ENCODE peak calls at places on chromosomes 3 and 15, in five cellular contexts. B is stomach, E is GM23338, D is spleen, Y is Panc1. K is an unnamed sample.

GRCh38 chr3:24018784-24019570 is 73.9 kb downstream of the NR1D2 start:
- DNase-seq in B (no peak), D (no peak), Y (no peak), E (no peak), K (peak; percentile 67)

GRCh38 chr3:79564192-79564591 is 203.6 kb downstream of the ROBO1 start:
- DNase-seq in D (no peak), E (no peak), B (no peak), Y (no peak), K (no peak)

GRCh38 chr3:155031191-155031590 is 48.9 kb upstream of the MME start:
- DNase-seq in D (no peak), E (no peak), Y (no peak), B (no peak), K (no peak)

GRCh38 chr3:149486726-149487125 is 12.2 kb downstream of the TM4SF4 start:
- DNase-seq in B (no peak), Y (no peak), D (no peak), E (no peak), K (no peak)

GRCh38 chr3:22371592-22372291 is 620.7 kb upstream of the ZNF385D start:
- DNase-seq in Y (no peak), D (no peak), B (no peak), E (peak; percentile 60), K (no peak)

GRCh38 chr3:194401815-194402461 is 2.9 kb upstream of the GP5 start:
- DNase-seq in Y (no peak), B (no peak), D (no peak), E (no peak), K (no peak)

GRCh38 chr15:69526696-69527095 is 74.1 kb downstream of the RPLP1 start:
- DNase-seq in B (no peak), D (no peak), Y (no peak), E (no peak), K (no peak)

GRCh38 chr3:94004301-94004910 is 24.0 kb downstream of the STX19 start:
- DNase-seq in B (no peak), Y (peak; percentile 42), D (no peak), E (peak; percentile 61), K (no peak)

GRCh38 chr3:174937488-174937887 is 78.4 kb downstream of the NAALADL2 start:
- DNase-seq in Y (no peak), B (no peak), E (no peak), D (no peak), K (no peak)

GRCh38 chr3:71051259-71051595 is 532.3 kb downstream of the FOXP1 start:
- DNase-seq in E (no peak), B (no peak), Y (no peak), D (no peak), K (no peak)

GRCh38 chr3:49377483-49377882 is 19.3 kb upstream of the GPX1 start:
- DNase-seq in B (no peak), Y (no peak), E (no peak), D (no peak), K (no peak)

GRCh38 chr15:90142216-90143175 is 40.2 kb upstream of the IDH2 start:
- DNase-seq in E (no peak), D (no peak), Y (no peak), B (no peak), K (no peak)

GRCh38 chr3:183369117-183369516 is 59.3 kb downstream of the MCF2L2 start:
- DNase-seq in D (no peak), E (no peak), B (no peak), Y (no peak), K (no peak)

GRCh38 chr3:159609620-159610019 is 379.0 kb upstream of the IL12A start:
- DNase-seq in E (no peak), Y (no peak), D (no peak), B (no peak), K (no peak)

GRCh38 chr15:71629761-71630499 is 180.4 kb upstream of the NR2E3 start:
- DNase-seq in D (no peak), E (no peak), B (no peak), Y (no peak), K (no peak)

GRCh38 chr15:101162701-101163483 is 89.0 kb downstream of the CHSY1 start:
- DNase-seq in D (peak; percentile 67), B (no peak), Y (no peak), E (no peak), K (no peak)

GRCh38 chr3:21754839-21755238 is 3.8 kb upstream of the ZNF385D start:
- DNase-seq in D (no peak), B (no peak), Y (no peak), E (no peak), K (no peak)

GRCh38 chr15:90557651-90558084 is 27.9 kb downstream of the CRTC3 start:
- DNase-seq in Y (no peak), D (no peak), E (no peak), B (peak; percentile 93), K (peak; percentile 56)

GRCh38 chr3:462851-463250 is 266.3 kb downstream of the CHL1 start:
- DNase-seq in E (no peak), Y (no peak), B (no peak), D (no peak), K (no peak)
- H3K4me3 ChIP-seq in E (no peak overlapping the region), Y (no peak overlapping the region), B (no peak overlapping the region), D (no peak overlapping the region), K (no peak overlapping the region)

GRCh38 chr15:39963806-39964205 is 29.9 kb downstream of the EIF2AK4 start:
- DNase-seq in D (no peak), Y (no peak), B (no peak), E (no peak), K (no peak)

GRCh38 chr15:39969002-39969394 is 35.1 kb downstream of the EIF2AK4 start:
- DNase-seq in D (no peak), B (no peak), Y (no peak), E (no peak), K (no peak)

GRCh38 chr15:39969871-39970270 is 36.0 kb downstream of the EIF2AK4 start:
- DNase-seq in E (no peak), Y (no peak), D (no peak), B (peak; percentile 61), K (no peak)

GRCh38 chr15:39968273-39969001 is 34.5 kb downstream of the EIF2AK4 start:
- DNase-seq in B (no peak), E (no peak), D (no peak), Y (no peak), K (no peak)

GRCh38 chr15:39966521-39966920 is 32.6 kb downstream of the EIF2AK4 start:
- DNase-seq in B (no peak), Y (no peak), E (no peak), D (no peak), K (no peak)
- H3K27ac ChIP-seq in B (no peak overlapping the region), Y (no peak overlapping the region), E (no peak overlapping the region), D (no peak overlapping the region), K (no peak overlapping the region)

DNA sequence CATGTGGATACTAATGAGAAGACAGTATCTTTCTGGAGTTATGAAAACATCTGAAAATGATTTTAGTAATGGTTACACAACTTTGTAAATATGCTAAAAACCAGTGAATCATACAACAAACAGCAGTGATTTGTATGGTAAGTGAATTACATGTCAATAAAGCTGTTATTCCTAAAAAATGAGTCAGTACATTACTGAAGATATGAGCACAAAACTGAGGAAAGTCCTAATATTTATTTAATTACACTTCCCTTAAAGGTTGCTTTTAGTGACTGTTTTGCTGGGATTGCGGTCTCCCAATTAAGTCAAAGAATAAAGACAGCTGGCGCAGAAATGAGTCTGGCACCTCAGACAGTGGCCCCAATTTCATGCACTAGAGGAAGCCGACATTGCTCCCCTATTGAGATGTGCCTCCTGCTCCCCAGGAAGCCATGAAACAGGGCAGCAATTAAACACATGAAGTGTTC is 50.9 kb upstream of the FSIP1 start:
- DNase-seq in B (no peak), D (no peak), E (no peak), Y (no peak), K (no peak)
- TF ChIP-seq POLR2AphosphoS5 in B (no peak), D (no peak), E (no peak), Y (no peak), K (no peak)

GRCh38 chr15:66707310-66708160 is 5.5 kb downstream of the SMAD6 start:
- DNase-seq in E (peak; percentile 88), D (no peak), Y (no peak), B (peak; percentile 62), K (no peak)
- H3K4me3 ChIP-seq in E (peak overlapping the region; percentile 11), D (no peak overlapping the region), Y (peak overlapping the region; percentile 91), B (peak overlapping the region; percentile 76), K (peak overlapping the region; percentile 4)

GRCh38 chr3:47825590-47825989 is 22.7 kb downstream of the DHX30 start:
- DNase-seq in Y (no peak), B (no peak), D (no peak), E (peak; percentile 31), K (no peak)
- H3K27ac ChIP-seq in Y (peak overlapping the region; percentile 89), B (peak overlapping the region; percentile 79), D (no peak overlapping the region), E (peak overlapping the region; percentile 88), K (peak overlapping the region; percentile 85)

GRCh38 chr3:123384256-123384655 is 64.6 kb downstream of the ADCY5 start:
- DNase-seq in E (no peak), Y (no peak), D (no peak), B (no peak), K (no peak)

GRCh38 chr3:123385981-123386380 is 62.9 kb downstream of the ADCY5 start:
- DNase-seq in D (peak; percentile 40), B (no peak), E (no peak), Y (no peak), K (no peak)

GRCh38 chr3:123385499-123385898 is 63.4 kb downstream of the ADCY5 start:
- DNase-seq in E (no peak), B (no peak), Y (no peak), D (peak; percentile 22), K (no peak)

GRCh38 chr3:123386477-123387040 is 62.3 kb downstream of the ADCY5 start:
- DNase-seq in E (no peak), D (peak; percentile 31), Y (no peak), B (no peak), K (no peak)

DNA sequence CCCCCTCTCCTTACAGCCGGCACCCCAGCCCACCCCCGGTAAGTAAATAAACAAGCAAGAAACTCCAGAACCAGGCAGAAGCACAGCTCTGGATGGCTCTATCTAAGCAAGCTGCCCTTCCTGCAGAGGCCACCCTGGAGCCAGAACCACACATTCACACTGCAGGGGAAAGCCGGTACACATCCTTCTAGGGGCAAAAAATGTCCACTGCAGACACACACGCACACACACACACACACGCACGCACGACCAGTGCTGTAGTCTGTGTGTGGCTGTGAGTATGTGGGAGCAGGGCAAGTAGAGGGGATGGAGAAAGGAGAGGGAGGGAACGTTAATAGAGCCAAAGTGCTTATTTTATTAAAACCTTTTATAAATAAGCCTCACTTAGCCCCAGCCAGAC is 63.8 kb downstream of the ADCY5 start:
- DNase-seq in B (no peak), E (no peak), D (peak; percentile 39), Y (no peak), K (no peak)
- TF ChIP-seq POLR2AphosphoS5 in B (peak; percentile 77), E (no peak), D (peak; percentile 44), Y (no peak), K (no peak)

GRCh38 chr3:14657579-14657978 is 6.0 kb downstream of the CCDC174 start:
- DNase-seq in Y (no peak), B (no peak), D (no peak), E (no peak), K (no peak)

GRCh38 chr3:14658978-14659377 is 7.4 kb downstream of the CCDC174 start:
- DNase-seq in B (no peak), D (no peak), E (no peak), Y (no peak), K (no peak)

GRCh38 chr3:14663396-14663795 is 11.5 kb upstream of the C3orf20 start:
- DNase-seq in E (no peak), D (no peak), B (no peak), Y (no peak), K (no peak)

GRCh38 chr3:14664170-14664569 is 10.8 kb upstream of the C3orf20 start:
- DNase-seq in D (no peak), B (no peak), E (no peak), Y (no peak), K (no peak)

GRCh38 chr3:14660942-14661341 is 9.4 kb downstream of the CCDC174 start:
- DNase-seq in Y (no peak), B (no peak), E (no peak), D (no peak), K (no peak)
- H3K4me3 ChIP-seq in Y (no peak overlapping the region), B (no peak overlapping the region), E (no peak overlapping the region), D (no peak overlapping the region), K (no peak overlapping the region)

K was measured in breast epithelium.